ENCODE peak calls at places on chromosome 6, in seven cellular contexts. V is occipital lobe; P is AG08396; O is GM23338; W is activated T-cell treated with anti-CD3 and anti-CD28 coated beads for 1 hour; C is KG1; F is effector memory CD8-positive, alpha-beta T cell. U is an unnamed sample.

GRCh38 chr6:33205172-33206026 is 944 bp downstream of the HSD17B8 start:
- DNase-seq in W (no peak), F (no peak), V (no peak), P (no peak), O (peak), C (no peak), U (peak)

GRCh38 chr6:46964716-46965519 is 43.2 kb upstream of the ADGRF5 start:
- DNase-seq in F (no peak), W (no peak), C (no peak), V (no peak), O (no peak), P (no peak), U (no peak)

GRCh38 chr6:30688569-30688968 is 2.1 kb upstream of the PPP1R18 start:
- DNase-seq in P (no peak), C (no peak), V (no peak), F (no peak), O (no peak), W (no peak), U (no peak)

GRCh38 chr6:71031912-71032311 is 75.1 kb upstream of the B3GAT2 start:
- DNase-seq in C (no peak), V (no peak), O (no peak), W (no peak), P (no peak), F (no peak), U (no peak)

GRCh38 chr6:13226071-13226470 is 102.3 kb downstream of the TBC1D7 start:
- DNase-seq in F (no peak), W (no peak), P (no peak), C (no peak), O (no peak), V (no peak), U (no peak)

GRCh38 chr6:92577077-92577719 is 842.2 kb downstream of the EPHA7 start:
- DNase-seq in C (no peak), W (no peak), P (no peak), F (no peak), V (no peak), O (peak), U (peak)

GRCh38 chr6:71473908-71474307 is 185.3 kb downstream of the OGFRL1 start:
- DNase-seq in F (no peak), W (no peak), O (no peak), P (peak), V (no peak), C (no peak), U (no peak)

GRCh38 chr6:56890683-56891429 is 64.1 kb upstream of the BEND6 start:
- DNase-seq in W (no peak), F (no peak), C (no peak), V (no peak), O (no peak), P (peak), U (peak)

GRCh38 chr6:122187186-122187585 is 212.3 kb upstream of the HSF2 start:
- DNase-seq in V (no peak), P (no peak), W (no peak), C (no peak), F (no peak), O (no peak), U (no peak)

GRCh38 chr6:19327246-19327645 is 509.9 kb upstream of the ID4 start:
- DNase-seq in W (no peak), V (no peak), C (no peak), F (no peak), P (no peak), O (no peak), U (peak)

GRCh38 chr6:87182321-87182720 is 27.0 kb downstream of the ZNF292 start:
- DNase-seq in V (no peak), O (no peak), W (no peak), C (no peak), F (no peak), P (no peak), U (no peak)

GRCh38 chr6:87342829-87343228 is 1.8 kb upstream of the C6orf163 start:
- DNase-seq in W (no peak), O (no peak), F (no peak), P (no peak), C (no peak), V (no peak), U (no peak)

GRCh38 chr6:122677436-122677835 is 67.2 kb downstream of the PKIB start:
- DNase-seq in F (no peak), W (no peak), V (no peak), O (no peak), C (no peak), P (no peak), U (no peak)

GRCh38 chr6:107110200-107110599 is 5.1 kb downstream of the BEND3 start:
- DNase-seq in C (peak), O (no peak), V (no peak), P (no peak), F (no peak), W (no peak), U (no peak)

GRCh38 chr6:116405147-116405546 is 34.4 kb downstream of the DSE start:
- DNase-seq in O (peak), P (peak), F (no peak), V (no peak), W (no peak), C (no peak), U (no peak)

GRCh38 chr6:90583783-90584481 is 2.9 kb downstream of the MAP3K7 start:
- DNase-seq in V (no peak), W (no peak), C (no peak), P (no peak), F (no peak), O (no peak), U (no peak)

GRCh38 chr6:109240370-109241084 is 141.7 kb downstream of the CD164 start:
- DNase-seq in P (no peak), V (no peak), F (no peak), C (no peak), W (no peak), O (no peak), U (no peak)

GRCh38 chr6:69895396-69895795 is 29.0 kb downstream of the COL19A1 start:
- DNase-seq in W (no peak), F (no peak), P (no peak), O (no peak), V (no peak), C (no peak), U (no peak)

GRCh38 chr6:37783025-37783825 is 36.3 kb upstream of the ZFAND3 start:
- DNase-seq in F (no peak), C (no peak), V (peak), W (no peak), O (peak), P (no peak), U (peak)

GRCh38 chr6:110609101-110609500 is 132.7 kb upstream of the SLC22A16 start:
- DNase-seq in C (no peak), P (no peak), O (no peak), W (no peak), F (no peak), V (peak), U (no peak)

GRCh38 chr6:2557181-2557720 is 193.5 kb downstream of the MYLK4 start:
- DNase-seq in F (no peak), O (no peak), W (no peak), P (no peak), V (no peak), C (no peak), U (no peak)

GRCh38 chr6:41055149-41055548 is 2.1 kb downstream of the APOBEC2 start:
- DNase-seq in O (no peak), W (no peak), P (no peak), C (no peak), V (no peak), F (no peak), U (no peak)

GRCh38 chr6:63705707-63706106 is 70.1 kb downstream of the PHF3 start:
- DNase-seq in O (no peak), P (no peak), F (no peak), C (no peak), V (no peak), W (no peak), U (no peak)

GRCh38 chr6:129683606-129684322 is 26.2 kb downstream of the ARHGAP18 start:
- DNase-seq in F (peak), O (no peak), C (peak), W (peak), V (no peak), P (peak), U (peak)

GRCh38 chr6:159713984-159714383 is 13.3 kb upstream of the WTAP start:
- DNase-seq in V (no peak), O (no peak), W (no peak), P (no peak), C (no peak), F (no peak), U (no peak)

GRCh38 chr6:142537612-142538478 is 236.0 kb downstream of the ADGRG6 start:
- DNase-seq in W (no peak), V (no peak), O (peak), F (no peak), C (peak), P (no peak), U (peak)

GRCh38 chr6:165922309-165922794 is 245.3 kb downstream of the TBXT start:
- DNase-seq in O (no peak), C (no peak), P (no peak), W (no peak), V (no peak), F (no peak), U (no peak)

GRCh38 chr6:84804720-84805119 is 40.3 kb upstream of the TBX18 start:
- DNase-seq in P (no peak), W (no peak), V (no peak), O (no peak), F (no peak), C (no peak), U (no peak)

GRCh38 chr6:166257911-166258318 is 50.3 kb downstream of the PRR18 start:
- DNase-seq in O (no peak), W (no peak), C (no peak), P (no peak), V (no peak), F (no peak), U (peak)

GRCh38 chr6:156154896-156155295 is 622.3 kb upstream of the ARID1B start:
- DNase-seq in O (no peak), C (peak), P (no peak), W (no peak), V (no peak), F (no peak), U (no peak)